ENCODE peak calls at places on chromosomes 5 and 9, in six cellular contexts. X is K562, G is HCT116, D is GM12878, K is HepG2, V is H1. J is an unnamed sample.

GRCh38 chr9:89519393-89519805 is 21.5 kb upstream of the SEMA4D start:
- DNase-seq in X (no peak), G (peak; percentile 26), D (no peak), K (peak; percentile 26), V (no peak), J (no peak)

GRCh38 chr9:108473209-108474112 is 382.3 kb downstream of the ACTL7B start:
- DNase-seq in X (no peak), G (no peak), D (no peak), K (no peak), V (no peak), J (no peak)

GRCh38 chr5:41068169-41068568 is 3.0 kb downstream of the MROH2B start:
- DNase-seq in X (no peak), G (no peak), D (no peak), K (no peak), V (no peak), J (no peak)

GRCh38 chr5:134570886-134571285 is 45.4 kb downstream of the JADE2 start:
- DNase-seq in X (no peak), G (no peak), D (no peak), K (no peak), V (no peak), J (no peak)

GRCh38 chr5:145347026-145347616 is 488.0 kb downstream of the PRELID2 start:
- DNase-seq in X (no peak), G (peak; percentile 23), D (no peak), K (peak; percentile 9), V (no peak), J (peak; percentile 8)

GRCh38 chr9:116661037-116661954 is 25.8 kb upstream of the TRIM32 start:
- DNase-seq in X (peak; percentile 47), G (peak; percentile 59), D (peak; percentile 24), K (peak; percentile 57), V (no peak), J (peak; percentile 70)

GRCh38 chr5:125190232-125191051 is 444.0 kb upstream of the ZNF608 start:
- DNase-seq in X (no peak), G (no peak), D (no peak), K (no peak), V (no peak), J (no peak)

GRCh38 chr5:95406426-95407093 is 15.4 kb downstream of the FAM81B start:
- DNase-seq in X (no peak), G (no peak), D (no peak), K (no peak), V (no peak), J (no peak)

GRCh38 chr9:78144663-78145377 is 91.1 kb upstream of the CEP78 start:
- DNase-seq in X (no peak), G (no peak), D (no peak), K (no peak), V (no peak), J (no peak)

GRCh38 chr5:175254155-175254554 is 189.8 kb downstream of the DRD1 start:
- DNase-seq in X (no peak), G (no peak), D (no peak), K (no peak), V (no peak), J (no peak)

GRCh38 chr9:124660341-124660801 is 110.7 kb downstream of the NR6A1 start:
- DNase-seq in X (no peak), G (no peak), D (peak; percentile 60), K (peak; percentile 36), V (no peak), J (no peak)

GRCh38 chr5:66969963-66970362 is 226.6 kb downstream of the CD180 start:
- DNase-seq in X (no peak), G (no peak), D (no peak), K (no peak), V (no peak), J (no peak)

GRCh38 chr5:177098772-177099152 is 12.0 kb downstream of the FGFR4 start:
- DNase-seq in X (no peak), G (no peak), D (no peak), K (no peak), V (no peak), J (no peak)

GRCh38 chr5:79697222-79698164 is 7.9 kb downstream of the CMYA5 start:
- DNase-seq in X (no peak), G (no peak), D (no peak), K (no peak), V (no peak), J (no peak)

GRCh38 chr5:159133041-159133741 is 33.5 kb upstream of the EBF1 start:
- DNase-seq in X (peak; percentile 22), G (peak; percentile 44), D (peak; percentile 28), K (peak; percentile 27), V (no peak), J (peak; percentile 6)

GRCh38 chr5:54904425-54904824 is 81.0 kb downstream of the ESM1 start:
- DNase-seq in X (no peak), G (no peak), D (no peak), K (peak; percentile 21), V (no peak), J (no peak)

GRCh38 chr5:128201065-128201926 is 117.7 kb downstream of the SLC12A2 start:
- DNase-seq in X (peak; percentile 74), G (no peak), D (no peak), K (peak; percentile 23), V (peak; percentile 41), J (peak; percentile 40)

GRCh38 chr5:143086851-143087637 is 316.4 kb downstream of the NR3C1 start:
- DNase-seq in X (no peak), G (no peak), D (no peak), K (peak; percentile 17), V (no peak), J (no peak)

GRCh38 chr9:123725389-123725788 is 204.5 kb downstream of the DENND1A start:
- DNase-seq in X (no peak), G (no peak), D (no peak), K (no peak), V (no peak), J (no peak)

GRCh38 chr9:131815971-131816873 is 76.3 kb upstream of the RAPGEF1 start:
- DNase-seq in X (no peak), G (no peak), D (no peak), K (no peak), V (no peak), J (no peak)

GRCh38 chr9:35042891-35043545 is 29.4 kb downstream of the VCP start:
- DNase-seq in X (no peak), G (no peak), D (no peak), K (no peak), V (no peak), J (no peak)

GRCh38 chr9:35042081-35042604 is 30.3 kb downstream of the VCP start:
- DNase-seq in X (no peak), G (no peak), D (no peak), K (no peak), V (no peak), J (no peak)

GRCh38 chr9:35048521-35048920 is 23.9 kb downstream of the VCP start:
- DNase-seq in X (no peak), G (no peak), D (no peak), K (no peak), V (no peak), J (no peak)

GRCh38 chr9:35044071-35044470 is 28.4 kb downstream of the VCP start:
- DNase-seq in X (no peak), G (no peak), D (no peak), K (no peak), V (no peak), J (peak; percentile 58)
- TF ChIP-seq ZNF274 in X (no peak), G (no peak), D (no peak), K (no peak), V (no peak), J (no peak)

GRCh38 chr5:17440766-17441165 is 57.3 kb upstream of the TAF11L2 start:
- DNase-seq in X (no peak), G (no peak), D (no peak), K (no peak), V (no peak), J (no peak)

GRCh38 chr5:17444496-17444895 is 53.5 kb upstream of the TAF11L2 start:
- DNase-seq in X (no peak), G (no peak), D (no peak), K (no peak), V (no peak), J (no peak)

GRCh38 chr5:17441351-17441750 is 56.7 kb upstream of the TAF11L2 start:
- DNase-seq in X (no peak), G (no peak), D (no peak), K (no peak), V (no peak), J (no peak)

GRCh38 chr5:17445185-17445584 is 52.8 kb upstream of the TAF11L2 start:
- DNase-seq in X (no peak), G (no peak), D (no peak), K (no peak), V (no peak), J (no peak)

GRCh38 chr5:17443333-17444125 is 54.5 kb upstream of the TAF11L2 start:
- DNase-seq in X (no peak), G (no peak), D (no peak), K (no peak), V (no peak), J (no peak)
- H3K4me1 ChIP-seq in X (no peaks in the 10 kb centered on the region), G (no peaks in the 10 kb centered on the region), D (no peaks in the 10 kb centered on the region), K (no peaks in the 10 kb centered on the region), V (no peaks in the 10 kb centered on the region), J (no peaks in the 10 kb centered on the region)

GRCh38 chr9:33167949-33168535 is 906 bp upstream of the B4GALT1 start:
- DNase-seq in X (no peak), G (no peak), D (no peak), K (no peak), V (no peak), J (no peak)
- TF ChIP-seq ZNF274 in X (no peak), G (no peak), D (no peak), K (peak; percentile 2), V (no peak), J (no peak)

GRCh38 chr9:127525426-127526188 is 74.3 kb downstream of the LRSAM1 start:
- DNase-seq in X (peak; percentile 68), G (peak; percentile 54), D (no peak), K (peak; percentile 26), V (no peak), J (no peak)
- H3K4me1 ChIP-seq in X (peaks cover 14% of the 10 kb centered on the region), G (peaks cover 18% of the 10 kb centered on the region), D (no peaks in the 10 kb centered on the region), K (peaks cover 8% of the 10 kb centered on the region), V (peaks cover 16% of the 10 kb centered on the region), J (peaks cover 56% of the 10 kb centered on the region)

DNA sequence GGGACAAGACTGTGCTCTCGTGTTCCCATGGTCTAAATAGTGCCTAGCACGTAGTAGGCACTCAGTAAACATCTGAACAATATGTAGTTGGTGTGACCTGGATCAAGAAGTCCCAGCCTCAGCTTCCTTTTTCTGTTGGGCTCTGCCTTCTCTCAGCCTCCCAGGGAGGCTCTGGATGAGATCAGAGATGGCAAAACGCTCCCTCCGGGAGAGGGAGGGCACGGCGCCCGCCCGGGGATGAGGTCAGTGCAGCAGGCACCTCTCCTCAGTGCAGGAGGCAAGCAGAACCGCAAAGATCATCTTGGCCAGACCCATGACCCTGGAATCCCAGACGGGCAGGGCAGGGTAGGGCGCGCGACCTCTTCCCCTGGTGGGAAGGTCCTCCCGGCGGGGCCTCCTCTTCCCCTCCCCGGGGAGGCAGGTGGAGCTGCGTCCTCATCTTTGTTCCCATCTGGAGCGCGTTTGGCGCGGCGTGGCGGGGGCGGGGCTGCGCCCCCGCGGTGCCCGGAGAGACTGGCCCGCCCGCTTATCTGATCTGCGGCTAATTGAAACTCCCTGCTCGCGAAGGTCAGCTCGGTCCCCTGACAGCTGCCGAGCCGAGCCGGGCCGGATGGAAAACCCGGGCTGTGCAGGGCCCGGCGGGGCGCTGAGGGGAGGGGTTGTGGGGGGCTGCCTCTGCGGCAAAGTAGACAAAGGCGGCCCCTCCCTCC is 60.9 kb downstream of the CXXC5 start:
- DNase-seq in X (peak; percentile 92), G (no peak), D (no peak), K (peak; percentile 75), V (no peak), J (no peak)
- TF ChIP-seq ZNF274 in X (no peak), G (no peak), D (no peak), K (no peak), V (no peak), J (no peak)